ENCODE peak calls at places on chromosomes 7 and 10, in seven cellular contexts. Z is BJ; A is CD4-positive, CD25-positive, alpha-beta regulatory T cell; S is AG10803; H is thoracic aorta; W is upper lobe of right lung; E is astrocyte of the spinal cord. J is an unnamed sample.

GRCh38 chr7:121605297-121605640 is 209.2 kb upstream of the FAM3C start:
- DNase-seq in Z (no peak), A (no peak), S (no peak), H (no peak), W (no peak), E (peak), J (peak)

GRCh38 chr10:77006836-77007511 is 630.6 kb downstream of the KCNMA1 start:
- DNase-seq in Z (no peak), A (no peak), S (no peak), H (no peak), W (no peak), E (peak), J (no peak)

GRCh38 chr7:143345428-143345900 is 17.0 kb downstream of the FAM131B start:
- DNase-seq in Z (no peak), A (peak), S (no peak), H (no peak), W (peak), E (peak), J (peak)

GRCh38 chr7:22843681-22844309 is 21.1 kb upstream of the TOMM7 start:
- DNase-seq in Z (no peak), A (no peak), S (no peak), H (no peak), W (no peak), E (no peak), J (no peak)

GRCh38 chr10:114956466-114956865 is 18.5 kb downstream of the TRUB1 start:
- DNase-seq in Z (no peak), A (no peak), S (peak), H (no peak), W (no peak), E (no peak), J (peak)

GRCh38 chr10:28946479-28946878 is 269.2 kb downstream of the BAMBI start:
- DNase-seq in Z (peak), A (no peak), S (peak), H (no peak), W (no peak), E (peak), J (no peak)

GRCh38 chr7:25770235-25770634 is 381.8 kb upstream of the NFE2L3 start:
- DNase-seq in Z (no peak), A (no peak), S (no peak), H (no peak), W (no peak), E (no peak), J (no peak)

GRCh38 chr10:34024708-34025425 is 690.4 kb upstream of the NRP1 start:
- DNase-seq in Z (no peak), A (no peak), S (no peak), H (no peak), W (no peak), E (no peak), J (no peak)

GRCh38 chr10:26025500-26025899 is 91.5 kb downstream of the MYO3A start:
- DNase-seq in Z (no peak), A (no peak), S (no peak), H (no peak), W (no peak), E (no peak), J (no peak)

GRCh38 chr10:45404087-45404769 is 30.2 kb downstream of the ALOX5 start:
- DNase-seq in Z (no peak), A (no peak), S (no peak), H (no peak), W (peak), E (no peak), J (no peak)

GRCh38 chr7:73977626-73978618 is 50.1 kb upstream of the ELN start:
- DNase-seq in Z (no peak), A (no peak), S (peak), H (no peak), W (peak), E (no peak), J (peak)
- H3K4me3 ChIP-seq in Z (no peak), A (no peak), S (no peak), H (no peak), W (no peak), E (no peak), J (no peak)

GRCh38 chr10:86023931-86024554 is 342.6 kb downstream of the GRID1 start:
- DNase-seq in Z (no peak), A (no peak), S (no peak), H (no peak), W (no peak), E (no peak), J (no peak)
- H3K4me3 ChIP-seq in Z (no peak), A (no peak), S (no peak), H (no peak), W (no peak), E (no peak), J (no peak)

GRCh38 chr10:101065479-101066145 is 3.8 kb downstream of the KAZALD1 start:
- DNase-seq in Z (no peak), A (no peak), S (peak), H (no peak), W (no peak), E (no peak), J (peak)
- H3K4me3 ChIP-seq in Z (peak), A (no peak), S (peak), H (peak), W (peak), E (no peak), J (peak)

GRCh38 chr7:56447864-56448693 is 331.9 kb upstream of the NUPR2 start:
- DNase-seq in Z (no peak), A (no peak), S (no peak), H (no peak), W (no peak), E (no peak), J (no peak)
- H3K4me3 ChIP-seq in Z (no peak), A (no peak), S (no peak), H (peak), W (no peak), E (no peak), J (no peak)

DNA sequence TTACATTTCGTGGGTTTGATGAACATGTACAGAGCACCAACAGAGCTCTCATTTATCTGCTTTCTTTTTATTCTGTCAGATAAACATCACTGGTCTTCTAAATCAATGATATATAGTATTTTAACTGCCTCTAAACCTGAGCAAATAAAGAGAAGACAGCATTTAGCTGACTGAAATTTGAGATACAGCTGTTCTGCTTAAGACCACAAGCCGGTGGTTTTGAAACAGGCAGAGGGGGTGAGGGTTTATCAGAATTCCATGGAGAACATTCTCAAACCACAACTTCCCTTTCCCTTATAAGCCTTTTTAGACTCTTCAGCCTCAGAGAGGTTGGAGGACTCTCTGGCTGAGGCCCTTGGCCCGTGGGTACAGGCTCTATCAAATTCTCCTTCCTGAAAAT is 87.4 kb upstream of the RSU1 start:
- DNase-seq in Z (peak), A (no peak), S (peak), H (no peak), W (no peak), E (peak), J (peak)
- H3K4me3 ChIP-seq in Z (no peak), A (no peak), S (no peak), H (no peak), W (no peak), E (no peak), J (no peak)

GRCh38 chr10:5448333-5449048 is 36.1 kb downstream of the NET1 start:
- DNase-seq in Z (no peak), A (no peak), S (no peak), H (no peak), W (no peak), E (no peak), J (no peak)

GRCh38 chr10:5447071-5447470 is 34.7 kb downstream of the NET1 start:
- DNase-seq in Z (no peak), A (no peak), S (peak), H (no peak), W (no peak), E (no peak), J (no peak)

GRCh38 chr10:5446390-5446926 is 34.1 kb downstream of the NET1 start:
- DNase-seq in Z (peak), A (peak), S (peak), H (peak), W (peak), E (peak), J (peak)

GRCh38 chr10:5449227-5449626 is 36.9 kb downstream of the NET1 start:
- DNase-seq in Z (no peak), A (no peak), S (no peak), H (no peak), W (no peak), E (no peak), J (no peak)

GRCh38 chr10:5447611-5448071 is 35.3 kb downstream of the NET1 start:
- DNase-seq in Z (no peak), A (no peak), S (no peak), H (no peak), W (no peak), E (no peak), J (no peak)
- H3K4me3 ChIP-seq in Z (peak), A (peak), S (peak), H (peak), W (peak), E (peak), J (peak)

GRCh38 chr10:80452688-80453391 is 1.3 kb upstream of the TSPAN14 start:
- DNase-seq in Z (no peak), A (no peak), S (no peak), H (no peak), W (no peak), E (no peak), J (no peak)
- H3K4me3 ChIP-seq in Z (no peak), A (no peak), S (no peak), H (peak), W (peak), E (no peak), J (peak)

J was measured in fibroblast of villous mesenchyme.